ENCODE peak calls at places on chromosomes 12 and 14, in six cellular contexts. R is M059J, T is mucosa of descending colon, Z is left ventricle myocardium inferior, P is HL-60, B is GM18507. Y is an unnamed sample.

GRCh38 chr14:48586099-48586498 is 910.7 kb upstream of the MDGA2 start:
- DNase-seq in R (no peak), T (no peak), Z (no peak), P (no peak), B (no peak), Y (no peak)

GRCh38 chr12:1020389-1020788 is 29.4 kb downstream of the ERC1 start:
- DNase-seq in R (no peak), T (no peak), Z (no peak), P (no peak), B (no peak), Y (no peak)

GRCh38 chr12:97177482-97177881 is 270.4 kb downstream of the NEDD1 start:
- DNase-seq in R (peak), T (no peak), Z (no peak), P (no peak), B (no peak), Y (no peak)

GRCh38 chr14:104395941-104396681 is 183.5 kb upstream of the C14orf180 start:
- DNase-seq in R (no peak), T (no peak), Z (no peak), P (no peak), B (no peak), Y (no peak)

GRCh38 chr14:52076334-52076733 is 7.5 kb upstream of the NID2 start:
- DNase-seq in R (peak), T (no peak), Z (no peak), P (no peak), B (no peak), Y (no peak)

GRCh38 chr14:60926002-60926401 is 54.9 kb downstream of the TRMT5 start:
- DNase-seq in R (no peak), T (no peak), Z (no peak), P (no peak), B (no peak), Y (peak)

GRCh38 chr12:106566771-106567170 is 16.0 kb upstream of the RFX4 start:
- DNase-seq in R (no peak), T (no peak), Z (no peak), P (no peak), B (no peak), Y (no peak)

GRCh38 chr12:25648460-25648859 is 95.4 kb upstream of the LMNTD1 start:
- DNase-seq in R (peak), T (peak), Z (peak), P (no peak), B (no peak), Y (no peak)

GRCh38 chr12:131043401-131043871 is 89.7 kb downstream of the ADGRD1 start:
- DNase-seq in R (no peak), T (no peak), Z (no peak), P (no peak), B (no peak), Y (no peak)

GRCh38 chr12:13090054-13090453 is 13.4 kb downstream of the GSG1 start:
- DNase-seq in R (no peak), T (no peak), Z (no peak), P (no peak), B (no peak), Y (no peak)

GRCh38 chr14:90742709-90743108 is 73.5 kb downstream of the TTC7B start:
- DNase-seq in R (no peak), T (no peak), Z (peak), P (no peak), B (no peak), Y (no peak)

GRCh38 chr14:34912966-34913365 is 37.8 kb upstream of the BAZ1A start:
- DNase-seq in R (no peak), T (no peak), Z (no peak), P (no peak), B (no peak), Y (no peak)

GRCh38 chr12:27081668-27082091 is 698 bp downstream of the C12orf71 start:
- DNase-seq in R (peak), T (no peak), Z (no peak), P (no peak), B (no peak), Y (no peak)

GRCh38 chr12:49243631-49244030 is 21.3 kb upstream of the TUBA1C start:
- DNase-seq in R (no peak), T (no peak), Z (no peak), P (no peak), B (no peak), Y (no peak)

GRCh38 chr12:28409892-28410291 is 219.6 kb downstream of the CCDC91 start:
- DNase-seq in R (no peak), T (no peak), Z (no peak), P (no peak), B (no peak), Y (no peak)

GRCh38 chr12:54585243-54585642 is 3.2 kb downstream of the PPP1R1A start:
- DNase-seq in R (no peak), T (no peak), Z (no peak), P (no peak), B (no peak), Y (no peak)

GRCh38 chr12:30546121-30546520 is 149.5 kb downstream of the IPO8 start:
- DNase-seq in R (peak), T (peak), Z (no peak), P (no peak), B (no peak), Y (no peak)

GRCh38 chr14:31326111-31326510 is 94.2 kb downstream of the HEATR5A start:
- DNase-seq in R (peak), T (peak), Z (no peak), P (no peak), B (no peak), Y (no peak)

GRCh38 chr12:46811185-46811584 is 14.6 kb downstream of the SLC38A4 start:
- DNase-seq in R (no peak), T (no peak), Z (no peak), P (no peak), B (no peak), Y (no peak)